ENCODE peak calls at places on chromosomes 4 and X, in ten cellular contexts. I is GM13976, O is uterus, M is endothelial cell, Z is testis, K is natural killer cell, U is right atrium auricular region, B is heart left ventricle, R is H9, N is GM23338. V is an unnamed sample.

GRCh38 chr4:135243960-135244561 is 1042.5 kb upstream of the PABPC4L start:
- DNase-seq in I (no peak), O (no peak), M (no peak), Z (no peak), K (no peak), U (no peak), B (no peak), R (no peak), N (no peak), V (no peak)

GRCh38 chrX:30593435-30594200 is 16.1 kb upstream of the TASL start:
- DNase-seq in I (no peak), O (no peak), M (no peak), Z (no peak), K (no peak), U (no peak), B (no peak), R (peak), N (peak), V (peak)

GRCh38 chr4:105495667-105496066 is 21.8 kb upstream of the PPA2 start:
- DNase-seq in I (no peak), O (no peak), M (no peak), Z (no peak), K (no peak), U (no peak), B (no peak), R (no peak), N (no peak), V (no peak)

GRCh38 chr4:5888222-5888701 is 4.6 kb downstream of the CRMP1 start:
- DNase-seq in I (no peak), O (no peak), M (peak), Z (no peak), K (no peak), U (no peak), B (no peak), R (peak), N (peak), V (no peak)

GRCh38 chrX:154648931-154649863 is 4.2 kb downstream of the CTAG2 start:
- DNase-seq in I (no peak), O (no peak), M (no peak), Z (no peak), K (no peak), U (no peak), B (no peak), R (no peak), N (no peak), V (no peak)

GRCh38 chr4:95155759-95156451 is 392.9 kb downstream of the UNC5C start:
- DNase-seq in I (peak), O (no peak), M (no peak), Z (no peak), K (no peak), U (no peak), B (no peak), R (no peak), N (peak), V (peak)

GRCh38 chr4:184370711-184371389 is 103.5 kb downstream of the IRF2 start:
- DNase-seq in I (no peak), O (no peak), M (no peak), Z (no peak), K (no peak), U (no peak), B (no peak), R (no peak), N (no peak), V (no peak)

GRCh38 chrX:147838465-147839131 is 73.1 kb upstream of the FMR1 start:
- DNase-seq in I (no peak), O (no peak), M (no peak), Z (no peak), K (no peak), U (no peak), B (no peak), R (no peak), N (peak), V (peak)

GRCh38 chrX:39320165-39320564 is 518.9 kb downstream of the MID1IP1 start:
- DNase-seq in I (no peak), O (no peak), M (no peak), Z (no peak), K (no peak), U (no peak), B (no peak), R (no peak), N (no peak), V (no peak)

GRCh38 chr4:64882311-64883086 is 473.2 kb upstream of the TECRL start:
- DNase-seq in I (no peak), O (no peak), M (no peak), Z (no peak), K (no peak), U (no peak), B (no peak), R (no peak), N (no peak), V (no peak)

GRCh38 chr4:113835005-113835404 is 73.5 kb upstream of the CAMK2D start:
- DNase-seq in I (no peak), O (no peak), M (peak), Z (no peak), K (no peak), U (no peak), B (no peak), R (no peak), N (no peak), V (no peak)

GRCh38 chr4:139656614-139657486 is 8.8 kb upstream of the MGST2 start:
- DNase-seq in I (peak), O (peak), M (peak), Z (peak), K (peak), U (peak), B (peak), R (peak), N (peak), V (peak)

GRCh38 chr4:173547889-173548288 is 17.9 kb upstream of the HAND2 start:
- DNase-seq in I (no peak), O (no peak), M (no peak), Z (no peak), K (no peak), U (no peak), B (no peak), R (no peak), N (no peak), V (no peak)

GRCh38 chr4:140906984-140907962 is 151.1 kb upstream of the TBC1D9 start:
- DNase-seq in I (no peak), O (peak), M (no peak), Z (no peak), K (no peak), U (no peak), B (no peak), R (no peak), N (no peak), V (no peak)

GRCh38 chr4:16150716-16151115 is 66.9 kb upstream of the PROM1 start:
- DNase-seq in I (no peak), O (no peak), M (no peak), Z (no peak), K (no peak), U (no peak), B (no peak), R (no peak), N (no peak), V (no peak)

GRCh38 chrX:12791253-12792228 is at the start of gene PRPS2:
- DNase-seq in I (peak), O (peak), M (peak), Z (peak), K (peak), U (no peak), B (peak), R (peak), N (peak), V (peak)

GRCh38 chrX:101163166-101163565 is 56.4 kb upstream of the DRP2 start:
- DNase-seq in I (no peak), O (no peak), M (no peak), Z (no peak), K (no peak), U (no peak), B (no peak), R (no peak), N (no peak), V (no peak)

GRCh38 chrX:39953879-39954278 is 143.9 kb downstream of the BCOR start:
- DNase-seq in I (no peak), O (no peak), M (no peak), Z (no peak), K (no peak), U (no peak), B (peak), R (no peak), N (no peak), V (no peak)

GRCh38 chrX:149490100-149490499 is 15.0 kb downstream of the IDS start:
- DNase-seq in I (no peak), O (no peak), M (no peak), Z (no peak), K (no peak), U (no peak), B (no peak), R (no peak), N (no peak), V (no peak)

GRCh38 chrX:118484216-118484903 is 11.3 kb upstream of the DOCK11 start:
- DNase-seq in I (no peak), O (no peak), M (no peak), Z (no peak), K (no peak), U (no peak), B (no peak), R (no peak), N (no peak), V (no peak)

GRCh38 chr4:16582526-16582925 is 315.9 kb downstream of the LDB2 start:
- DNase-seq in I (no peak), O (no peak), M (peak), Z (peak), K (no peak), U (no peak), B (no peak), R (peak), N (peak), V (no peak)

GRCh38 chrX:31969714-31970113 is 897.9 kb upstream of the FTHL17 start:
- DNase-seq in I (no peak), O (no peak), M (no peak), Z (no peak), K (no peak), U (no peak), B (no peak), R (no peak), N (no peak), V (no peak)

GRCh38 chr4:112753333-112753732 is 116.4 kb downstream of the LARP7 start:
- DNase-seq in I (no peak), O (no peak), M (no peak), Z (no peak), K (no peak), U (no peak), B (no peak), R (no peak), N (no peak), V (no peak)

GRCh38 chr4:148795156-148795864 is 353.1 kb upstream of the NR3C2 start:
- DNase-seq in I (no peak), O (no peak), M (no peak), Z (peak), K (no peak), U (no peak), B (peak), R (peak), N (peak), V (no peak)

GRCh38 chr4:139763668-139764067 is 98.0 kb downstream of the MGST2 start:
- DNase-seq in I (no peak), O (no peak), M (no peak), Z (no peak), K (no peak), U (peak), B (peak), R (no peak), N (no peak), V (no peak)

GRCh38 chr4:55216871-55217635 is 91.7 kb upstream of the KDR start:
- DNase-seq in I (no peak), O (no peak), M (no peak), Z (no peak), K (no peak), U (no peak), B (no peak), R (no peak), N (no peak), V (no peak)

GRCh38 chr4:145939241-145939640 is 618 bp upstream of the ZNF827 start:
- DNase-seq in I (no peak), O (no peak), M (no peak), Z (no peak), K (no peak), U (no peak), B (no peak), R (no peak), N (no peak), V (no peak)

GRCh38 chr4:109953556-109953955 is 40.9 kb downstream of the EGF start:
- DNase-seq in I (no peak), O (no peak), M (no peak), Z (no peak), K (no peak), U (no peak), B (no peak), R (no peak), N (no peak), V (no peak)

GRCh38 chr4:109959195-109959594 is 46.5 kb downstream of the EGF start:
- DNase-seq in I (no peak), O (no peak), M (no peak), Z (no peak), K (no peak), U (no peak), B (no peak), R (no peak), N (no peak), V (no peak)

GRCh38 chr4:109952612-109953011 is 39.9 kb downstream of the EGF start:
- DNase-seq in I (no peak), O (no peak), M (no peak), Z (no peak), K (no peak), U (no peak), B (no peak), R (no peak), N (no peak), V (no peak)

GRCh38 chr4:109957227-109957626 is 44.5 kb downstream of the EGF start:
- DNase-seq in I (no peak), O (no peak), M (no peak), Z (no peak), K (no peak), U (no peak), B (no peak), R (no peak), N (no peak), V (no peak)

GRCh38 chr4:109955146-109955545 is 42.5 kb downstream of the EGF start:
- DNase-seq in I (no peak), O (no peak), M (no peak), Z (no peak), K (no peak), U (no peak), B (no peak), R (no peak), N (no peak), V (no peak)
- TF ChIP-seq CTCF in I (no peak), O (no peak), M (no peak), Z (no peak), K (no peak), U (no peak), B (no peak), R (no peak), N (no peak), V (no peak)

GRCh38 chrX:9526965-9527364 is 62.1 kb downstream of the TBL1X start:
- DNase-seq in I (no peak), O (no peak), M (no peak), Z (no peak), K (no peak), U (no peak), B (no peak), R (no peak), N (peak), V (no peak)
- TF ChIP-seq CTCF in I (no peak), O (no peak), M (no peak), Z (no peak), K (no peak), U (no peak), B (no peak), R (peak), N (peak), V (no peak)

GRCh38 chr4:62408467-62408866 is 1208.3 kb downstream of the ADGRL3 start:
- DNase-seq in I (no peak), O (no peak), M (no peak), Z (no peak), K (no peak), U (no peak), B (no peak), R (no peak), N (no peak), V (no peak)
- TF ChIP-seq CTCF in I (no peak), O (no peak), M (no peak), Z (no peak), K (no peak), U (no peak), B (peak), R (no peak), N (peak), V (no peak)

GRCh38 chrX:133249659-133250058 is 31.5 kb upstream of the TFDP3 start:
- DNase-seq in I (no peak), O (no peak), M (no peak), Z (no peak), K (no peak), U (no peak), B (no peak), R (no peak), N (no peak), V (no peak)
- TF ChIP-seq CTCF in I (no peak), O (no peak), M (no peak), Z (no peak), K (no peak), U (no peak), B (peak), R (peak), N (peak), V (no peak)

GRCh38 chr4:42048394-42048793 is 58.1 kb downstream of the SLC30A9 start:
- DNase-seq in I (no peak), O (no peak), M (no peak), Z (no peak), K (no peak), U (no peak), B (no peak), R (no peak), N (no peak), V (no peak)

DNA sequence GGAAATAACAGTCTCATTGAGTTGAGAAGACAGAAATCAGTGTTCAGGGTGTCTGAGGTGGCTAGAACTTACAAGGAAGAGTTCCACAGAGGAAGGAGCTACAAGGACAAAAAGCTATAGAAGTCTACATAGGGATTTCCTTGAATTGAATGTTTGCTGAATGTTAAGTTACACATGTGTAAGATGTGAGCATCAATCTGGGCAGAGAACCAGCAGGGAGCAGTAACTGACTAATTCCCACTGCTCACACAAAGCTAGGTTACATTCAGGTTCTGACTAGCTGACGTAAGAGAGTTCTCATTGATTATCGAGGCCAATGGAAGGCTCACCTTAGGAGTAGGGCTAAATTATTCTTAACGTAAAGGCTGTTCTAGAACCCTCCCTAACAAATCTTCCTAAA is 60.5 kb downstream of the SLC30A9 start:
- DNase-seq in I (no peak), O (no peak), M (no peak), Z (no peak), K (no peak), U (no peak), B (no peak), R (no peak), N (no peak), V (no peak)
- TF ChIP-seq CTCF in I (no peak), O (no peak), M (no peak), Z (no peak), K (no peak), U (no peak), B (no peak), R (no peak), N (no peak), V (no peak)

GRCh38 chrX:119887721-119888425 is 7.8 kb upstream of the AKAP14 start:
- DNase-seq in I (peak), O (peak), M (peak), Z (peak), K (peak), U (no peak), B (peak), R (peak), N (peak), V (peak)
- TF ChIP-seq CTCF in I (peak), O (peak), M (peak), Z (no peak), K (peak), U (peak), B (peak), R (peak), N (peak), V (peak)

GRCh38 chr4:99457676-99458075 is 22.5 kb upstream of the ADH7 start:
- DNase-seq in I (no peak), O (no peak), M (no peak), Z (no peak), K (no peak), U (no peak), B (no peak), R (no peak), N (peak), V (no peak)

GRCh38 chr4:99458911-99459447 is 23.8 kb upstream of the ADH7 start:
- DNase-seq in I (no peak), O (no peak), M (no peak), Z (no peak), K (no peak), U (no peak), B (no peak), R (no peak), N (peak), V (no peak)

GRCh38 chr4:99459546-99460042 is 24.5 kb upstream of the ADH7 start:
- DNase-seq in I (no peak), O (no peak), M (no peak), Z (no peak), K (no peak), U (no peak), B (no peak), R (no peak), N (no peak), V (no peak)

GRCh38 chr4:99461623-99462401 is 26.7 kb upstream of the ADH7 start:
- DNase-seq in I (no peak), O (no peak), M (no peak), Z (no peak), K (no peak), U (no peak), B (no peak), R (no peak), N (no peak), V (no peak)

GRCh38 chr4:99457270-99457669 is 22.1 kb upstream of the ADH7 start:
- DNase-seq in I (no peak), O (no peak), M (no peak), Z (no peak), K (no peak), U (no peak), B (no peak), R (no peak), N (no peak), V (no peak)
- TF ChIP-seq CTCF in I (no peak), O (no peak), M (no peak), Z (no peak), K (no peak), U (no peak), B (no peak), R (no peak), N (no peak), V (no peak)

DNA sequence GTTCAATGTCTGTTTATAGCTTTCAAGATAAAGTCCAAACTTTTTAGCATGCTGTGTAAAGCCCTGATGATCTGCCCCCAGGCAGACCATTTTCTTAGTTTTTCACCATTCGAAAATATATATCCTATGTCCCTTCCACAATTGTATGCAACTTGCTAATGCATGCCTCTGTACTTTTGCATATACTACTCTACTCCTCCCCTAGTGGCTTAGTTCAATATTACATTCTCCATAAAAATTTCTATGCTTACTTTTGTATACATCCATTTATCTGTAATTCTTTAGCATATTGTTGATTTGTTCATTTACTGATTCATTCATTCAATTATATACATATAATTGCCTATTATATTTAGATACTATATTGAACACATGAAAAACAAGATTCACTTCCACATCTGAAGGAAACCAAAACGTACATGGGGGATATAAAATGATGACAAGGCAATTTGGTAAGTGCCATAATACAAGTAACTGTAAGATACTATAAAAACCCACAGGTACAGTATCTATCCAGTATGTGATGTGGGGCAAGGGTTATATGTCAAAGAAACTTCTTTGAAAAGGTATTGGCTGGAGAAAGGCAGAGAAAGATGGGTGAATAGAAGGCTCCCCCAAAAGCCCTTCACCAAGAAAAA is 902.5 kb downstream of the FAM133A start:
- DNase-seq in I (no peak), O (no peak), M (no peak), Z (no peak), K (no peak), U (no peak), B (no peak), R (no peak), N (peak), V (no peak)
- TF ChIP-seq CTCF in I (no peak), O (no peak), M (no peak), Z (no peak), K (no peak), U (no peak), B (no peak), R (peak), N (peak), V (no peak)

GRCh38 chr4:82017680-82018079 is 356.1 kb downstream of the HNRNPD start:
- DNase-seq in I (peak), O (no peak), M (peak), Z (no peak), K (no peak), U (no peak), B (no peak), R (no peak), N (peak), V (peak)
- TF ChIP-seq CTCF in I (no peak), O (no peak), M (no peak), Z (no peak), K (no peak), U (no peak), B (no peak), R (no peak), N (no peak), V (no peak)

V was measured in GM12865.